ENCODE peak calls at places on chromosomes 3 and 15, in four cellular contexts. R is NAMALWA, V is AG04450, K is choroid plexus epithelial cell. N is an unnamed sample.

GRCh38 chr3:101381809-101382208 is 61.4 kb upstream of the IMPG2 start:
- DNase-seq in R (peak), V (no peak), K (peak), N (peak)

GRCh38 chr15:47750030-47750739 is 32.9 kb downstream of the SEMA6D start:
- DNase-seq in R (no peak), V (peak), K (peak), N (no peak)

GRCh38 chr15:78149805-78150751 is 916 bp downstream of the IDH3A start:
- DNase-seq in R (peak), V (no peak), K (peak), N (no peak)

GRCh38 chr15:70762469-70763119 is 764 bp downstream of the UACA start:
- DNase-seq in R (no peak), V (no peak), K (peak), N (peak)

GRCh38 chr15:89926158-89926557 is 13.4 kb upstream of the ARPIN start:
- DNase-seq in R (no peak), V (no peak), K (no peak), N (no peak)

GRCh38 chr15:29490747-29491471 is 221.3 kb upstream of the NSMCE3 start:
- DNase-seq in R (no peak), V (no peak), K (no peak), N (no peak)

GRCh38 chr15:70062321-70062956 is 35.3 kb downstream of the TLE3 start:
- DNase-seq in R (no peak), V (peak), K (peak), N (no peak)

GRCh38 chr3:150543128-150543527 is 3.2 kb downstream of the SERP1 start:
- DNase-seq in R (no peak), V (no peak), K (no peak), N (no peak)

GRCh38 chr15:49296258-49296657 is 126.2 kb downstream of the GALK2 start:
- DNase-seq in R (no peak), V (no peak), K (no peak), N (no peak)

GRCh38 chr3:98577178-98577895 is 16.1 kb downstream of the CPOX start:
- DNase-seq in R (no peak), V (no peak), K (peak), N (no peak)

GRCh38 chr15:91491131-91491950 is 362.2 kb upstream of the SLCO3A1 start:
- DNase-seq in R (no peak), V (no peak), K (no peak), N (no peak)

GRCh38 chr3:157369712-157370447 is 66.8 kb upstream of the PTX3 start:
- DNase-seq in R (no peak), V (no peak), K (peak), N (no peak)

GRCh38 chr15:25742008-25742407 is 121.1 kb downstream of the ATP10A start:
- DNase-seq in R (no peak), V (no peak), K (no peak), N (no peak)

GRCh38 chr15:77749998-77750540 is 117.4 kb upstream of the LINGO1 start:
- DNase-seq in R (no peak), V (no peak), K (no peak), N (peak)

GRCh38 chr15:68511073-68511991 is 67.5 kb upstream of the CORO2B start:
- DNase-seq in R (no peak), V (no peak), K (peak), N (no peak)

GRCh38 chr3:142912440-142913172 is 23.7 kb upstream of the PCOLCE2 start:
- DNase-seq in R (no peak), V (no peak), K (peak), N (no peak)

GRCh38 chr3:149566296-149566945 is 91.4 kb downstream of the WWTR1 start:
- DNase-seq in R (no peak), V (no peak), K (peak), N (no peak)

GRCh38 chr3:71304684-71305083 is 278.8 kb downstream of the FOXP1 start:
- DNase-seq in R (no peak), V (no peak), K (peak), N (no peak)

GRCh38 chr3:126322181-126322967 is 34.8 kb downstream of the KLF15 start:
- DNase-seq in R (no peak), V (no peak), K (no peak), N (no peak)

GRCh38 chr3:111151438-111151837 is 79.8 kb downstream of the NECTIN3 start:
- DNase-seq in R (no peak), V (no peak), K (peak), N (peak)

GRCh38 chr3:56939759-56940323 is 120.6 kb upstream of the SPATA12 start:
- DNase-seq in R (no peak), V (no peak), K (no peak), N (peak)

GRCh38 chr3:69628956-69629355 is 110.3 kb upstream of the MITF start:
- DNase-seq in R (no peak), V (no peak), K (peak), N (no peak)

GRCh38 chr15:101523560-101523940 is 34.0 kb upstream of the PCSK6 start:
- DNase-seq in R (no peak), V (no peak), K (no peak), N (peak)

GRCh38 chr15:101070502-101071273 is 151.5 kb downstream of the LRRK1 start:
- DNase-seq in R (no peak), V (peak), K (peak), N (no peak)

GRCh38 chr3:58521917-58522680 is 14.9 kb downstream of the ACOX2 start:
- DNase-seq in R (no peak), V (no peak), K (no peak), N (peak)

GRCh38 chr15:76057332-76058000 is 2.3 kb upstream of the TMEM266 start:
- DNase-seq in R (peak), V (no peak), K (peak), N (peak)

GRCh38 chr3:5136619-5137429 is 14.7 kb downstream of the ARL8B start:
- DNase-seq in R (peak), V (no peak), K (peak), N (peak)

GRCh38 chr3:37986479-37987314 is 3.9 kb upstream of the VILL start:
- DNase-seq in R (no peak), V (no peak), K (no peak), N (peak)

GRCh38 chr3:14435175-14436011 is 33.0 kb downstream of the SLC6A6 start:
- DNase-seq in R (no peak), V (no peak), K (no peak), N (peak)

GRCh38 chr15:50181206-50181982 is 602 bp upstream of the SLC27A2 start:
- DNase-seq in R (no peak), V (no peak), K (no peak), N (peak)

GRCh38 chr3:68067314-68067713 is 412.9 kb upstream of the SUCLG2 start:
- DNase-seq in R (no peak), V (no peak), K (no peak), N (no peak)

GRCh38 chr3:13613343-13614190 is 64.6 kb downstream of the FBLN2 start:
- DNase-seq in R (no peak), V (no peak), K (no peak), N (no peak)

GRCh38 chr15:39554746-39555387 is 26.0 kb upstream of the THBS1 start:
- DNase-seq in R (no peak), V (no peak), K (peak), N (no peak)

GRCh38 chr15:56242576-56243116 is 1.0 kb downstream of the RFX7 start:
- DNase-seq in R (peak), V (no peak), K (peak), N (no peak)

GRCh38 chr3:8953336-8953735 is 9.9 kb downstream of the RAD18 start:
- DNase-seq in R (no peak), V (no peak), K (no peak), N (no peak)

GRCh38 chr15:32736351-32737061 is 18.7 kb downstream of the GREM1 start:
- DNase-seq in R (no peak), V (no peak), K (no peak), N (no peak)

GRCh38 chr15:78067328-78068241 is 9.9 kb downstream of the TBC1D2B start:
- DNase-seq in R (peak), V (no peak), K (no peak), N (no peak)

N was measured in H7.